ENCODE peak calls at places on chromosomes 3 and 15, in five cellular contexts. A, E, N, V and Q are unnamed samples.
A peak's percentile ranks its signal among the peaks of the same experiment; 100 is the strongest.

GRCh38 chr3:58484722-58485069 is 7.2 kb upstream of the KCTD6 start:
- DNase-seq in N (no peak), E (no peak), A (no peak), V (no peak), Q (no peak)

GRCh38 chr15:81303241-81304225 is 20.4 kb downstream of the STARD5 start:
- DNase-seq in V (peak; percentile 5), N (no peak), A (no peak), E (no peak), Q (no peak)

GRCh38 chr15:26634319-26634718 is 138.5 kb downstream of the GABRB3 start:
- DNase-seq in E (no peak), A (no peak), V (no peak), N (no peak), Q (no peak)

GRCh38 chr3:64974401-64974800 is 286.6 kb upstream of the ADAMTS9 start:
- DNase-seq in V (no peak), N (peak; percentile 69), E (no peak), A (no peak), Q (no peak)

GRCh38 chr15:91032919-91033803 is 10.8 kb upstream of the VPS33B start:
- DNase-seq in E (no peak), N (peak; percentile 87), V (peak; percentile 61), A (no peak), Q (peak; percentile 28)

GRCh38 chr3:130737622-130738021 is 9.0 kb downstream of the PIK3R4 start:
- DNase-seq in E (no peak), N (no peak), A (no peak), V (no peak), Q (no peak)

GRCh38 chr15:101050647-101051290 is 131.6 kb downstream of the LRRK1 start:
- DNase-seq in E (no peak), A (no peak), N (no peak), V (no peak), Q (no peak)

GRCh38 chr15:29064731-29065130 is 179.0 kb downstream of the APBA2 start:
- DNase-seq in A (no peak), N (no peak), E (no peak), V (no peak), Q (no peak)

GRCh38 chr3:14989943-14990753 is 42.8 kb downstream of the NR2C2 start:
- DNase-seq in E (no peak), A (no peak), V (no peak), N (no peak), Q (no peak)

GRCh38 chr3:182325213-182325941 is 467.9 kb upstream of the ATP11B start:
- DNase-seq in A (no peak), V (no peak), E (no peak), N (peak; percentile 45), Q (no peak)

GRCh38 chr3:168416446-168416845 is 320.7 kb upstream of the GOLIM4 start:
- DNase-seq in E (no peak), V (no peak), A (no peak), N (no peak), Q (no peak)

GRCh38 chr15:57259511-57260143 is 116.7 kb upstream of the CGNL1 start:
- DNase-seq in E (no peak), V (peak; percentile 97), N (peak; percentile 12), A (no peak), Q (peak; percentile 92)

GRCh38 chr3:159652452-159652851 is 336.2 kb upstream of the IL12A start:
- DNase-seq in A (no peak), E (no peak), N (no peak), V (no peak), Q (no peak)

GRCh38 chr3:192169332-192169915 is 557.9 kb downstream of the FGF12 start:
- DNase-seq in N (peak; percentile 52), V (no peak), A (no peak), E (no peak), Q (no peak)

GRCh38 chr3:86948840-86949239 is 42.1 kb downstream of the VGLL3 start:
- DNase-seq in N (no peak), V (no peak), A (no peak), E (peak; percentile 76), Q (no peak)

GRCh38 chr3:49724586-49724985 is 835 bp upstream of the GMPPB start:
- DNase-seq in A (no peak), V (no peak), E (no peak), N (no peak), Q (no peak)

GRCh38 chr3:8486945-8487344 is 14.7 kb upstream of the LMCD1 start:
- DNase-seq in E (no peak), V (no peak), A (no peak), N (no peak), Q (no peak)

GRCh38 chr3:142808103-142808917 is 80.6 kb downstream of the PCOLCE2 start:
- DNase-seq in E (peak; percentile 16), A (no peak), V (no peak), N (peak; percentile 75), Q (no peak)